ENCODE peak calls at places on chromosomes 13 and 19, in eight cellular contexts. A is IMR-90; D is GM12865; B is epithelial cell of esophagus; X is B cell; V is CD4-positive, alpha-beta T cell; H is adrenal gland; L is fibroblast of lung. Y is an unnamed sample.
A peak's percentile ranks its signal among the peaks of the same experiment; 100 is the strongest.

GRCh38 chr19:28864577-28865042 is 348.3 kb downstream of the UQCRFS1 start:
- DNase-seq in A (peak; percentile 7), D (no peak), L (no peak), B (no peak), V (no peak), X (no peak), H (peak; percentile 58), Y (no peak)

GRCh38 chr13:49759503-49759902 is 33.0 kb downstream of the KPNA3 start:
- DNase-seq in D (peak; percentile 22), A (no peak), H (no peak), L (no peak), B (no peak), X (no peak), V (no peak), Y (no peak)

GRCh38 chr13:98447881-98448641 is 128.8 kb downstream of the STK24 start:
- DNase-seq in L (no peak), D (peak; percentile 87), X (no peak), H (no peak), B (peak; percentile 63), A (no peak), V (no peak), Y (no peak)

GRCh38 chr13:112562786-112563383 is 25.1 kb downstream of the TUBGCP3 start:
- DNase-seq in L (no peak), H (no peak), X (no peak), A (no peak), B (no peak), D (no peak), V (no peak), Y (no peak)

GRCh38 chr19:12666305-12667048 is at the start of the genes MAN2B1 and WDR83:
- DNase-seq in D (peak; percentile 83), X (peak; percentile 74), B (peak; percentile 75), H (peak; percentile 72), A (peak; percentile 52), V (peak; percentile 61), L (peak; percentile 58), Y (peak; percentile 94)

GRCh38 chr13:84902243-84902642 is 897.0 kb downstream of the SLITRK6 start:
- DNase-seq in H (no peak), X (no peak), B (peak; percentile 9), D (no peak), V (no peak), L (no peak), A (no peak), Y (no peak)

GRCh38 chr13:60398949-60399589 is 2.0 kb downstream of the TDRD3 start:
- DNase-seq in X (no peak), B (no peak), H (no peak), D (no peak), L (peak; percentile 22), A (peak; percentile 43), V (no peak), Y (no peak)

GRCh38 chr19:18021121-18021755 is 13.3 kb downstream of the ARRDC2 start:
- DNase-seq in A (peak; percentile 88), H (peak; percentile 91), D (peak; percentile 61), L (peak; percentile 82), X (peak; percentile 84), B (peak; percentile 74), V (peak; percentile 83), Y (peak; percentile 40)

GRCh38 chr19:43532571-43532961 is 422 bp upstream of the ZNF575 start:
- DNase-seq in A (no peak), L (no peak), D (peak; percentile 87), B (no peak), V (no peak), X (no peak), H (peak; percentile 49), Y (peak; percentile 56)

GRCh38 chr13:23434431-23434830 is 929 bp upstream of the SACS start:
- DNase-seq in X (no peak), V (no peak), H (no peak), D (no peak), B (no peak), L (no peak), A (no peak), Y (no peak)

GRCh38 chr13:79936368-79937136 is 404.4 kb downstream of the SPRY2 start:
- DNase-seq in D (peak; percentile 2), X (no peak), L (peak; percentile 100), H (no peak), V (no peak), A (peak; percentile 100), B (peak; percentile 95), Y (no peak)

GRCh38 chr19:57437931-57438330 is 2.8 kb downstream of the ZNF749 start:
- DNase-seq in V (no peak), H (no peak), D (no peak), L (no peak), A (peak; percentile 18), X (no peak), B (peak; percentile 14), Y (no peak)

GRCh38 chr13:98289339-98289935 is 112.4 kb upstream of the RNF113B start:
- DNase-seq in A (no peak), B (no peak), L (peak; percentile 44), H (no peak), X (no peak), D (no peak), V (no peak), Y (no peak)

DNA sequence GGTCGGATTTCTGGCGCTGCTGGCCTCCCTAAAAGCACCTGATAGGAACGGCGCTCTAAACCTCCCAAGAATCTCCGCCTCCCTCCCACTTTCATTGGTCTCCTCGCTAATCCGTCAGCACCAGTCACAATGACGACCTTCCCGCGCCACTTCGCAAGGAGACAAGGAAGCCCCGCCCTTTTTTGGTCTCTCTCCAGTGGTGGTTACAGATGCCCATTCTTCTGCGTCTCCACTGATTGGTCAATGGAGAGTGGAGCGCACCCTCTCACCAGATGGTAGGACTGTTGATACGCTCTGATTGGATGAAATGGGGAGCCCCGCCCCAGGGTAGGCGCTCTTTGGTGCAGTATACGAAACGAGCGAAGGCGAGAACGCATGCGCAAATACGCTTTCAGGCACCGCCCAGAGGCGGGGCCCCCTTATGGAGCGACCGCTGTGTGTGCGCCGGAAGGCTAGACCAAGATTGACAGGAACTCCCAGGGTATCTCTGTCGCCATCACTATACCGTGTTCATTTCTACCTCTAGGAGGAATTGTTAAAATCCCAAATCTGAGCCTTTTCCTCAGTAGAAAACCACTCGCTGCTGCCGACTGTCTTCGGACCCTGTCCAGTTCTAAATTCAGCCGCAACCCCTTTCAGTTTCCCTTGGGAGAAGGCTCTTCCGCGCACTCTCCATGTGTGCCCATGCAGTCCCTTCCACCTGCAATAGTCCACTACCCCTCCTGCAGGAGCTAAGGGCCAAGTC is 617 bp upstream of the HNRNPL start:
- DNase-seq in D (peak; percentile 100), A (peak; percentile 100), H (peak; percentile 99), V (peak; percentile 97), X (peak; percentile 100), L (peak; percentile 100), B (peak; percentile 100), Y (peak; percentile 93)
- TF ChIP-seq CTCF in D (no peak), A (peak; percentile 15), H (peak; percentile 49), V (no peak), X (peak; percentile 14), L (no peak), B (no peak), Y (no peak)

GRCh38 chr13:29801737-29802305 is 48.6 kb downstream of the UBL3 start:
- DNase-seq in D (peak; percentile 27), X (no peak), H (no peak), V (no peak), B (no peak), L (no peak), A (peak; percentile 20), Y (no peak)
- TF ChIP-seq CTCF in D (peak; percentile 4), X (no peak), H (no peak), V (no peak), B (no peak), L (no peak), A (no peak), Y (peak; percentile 26)

DNA sequence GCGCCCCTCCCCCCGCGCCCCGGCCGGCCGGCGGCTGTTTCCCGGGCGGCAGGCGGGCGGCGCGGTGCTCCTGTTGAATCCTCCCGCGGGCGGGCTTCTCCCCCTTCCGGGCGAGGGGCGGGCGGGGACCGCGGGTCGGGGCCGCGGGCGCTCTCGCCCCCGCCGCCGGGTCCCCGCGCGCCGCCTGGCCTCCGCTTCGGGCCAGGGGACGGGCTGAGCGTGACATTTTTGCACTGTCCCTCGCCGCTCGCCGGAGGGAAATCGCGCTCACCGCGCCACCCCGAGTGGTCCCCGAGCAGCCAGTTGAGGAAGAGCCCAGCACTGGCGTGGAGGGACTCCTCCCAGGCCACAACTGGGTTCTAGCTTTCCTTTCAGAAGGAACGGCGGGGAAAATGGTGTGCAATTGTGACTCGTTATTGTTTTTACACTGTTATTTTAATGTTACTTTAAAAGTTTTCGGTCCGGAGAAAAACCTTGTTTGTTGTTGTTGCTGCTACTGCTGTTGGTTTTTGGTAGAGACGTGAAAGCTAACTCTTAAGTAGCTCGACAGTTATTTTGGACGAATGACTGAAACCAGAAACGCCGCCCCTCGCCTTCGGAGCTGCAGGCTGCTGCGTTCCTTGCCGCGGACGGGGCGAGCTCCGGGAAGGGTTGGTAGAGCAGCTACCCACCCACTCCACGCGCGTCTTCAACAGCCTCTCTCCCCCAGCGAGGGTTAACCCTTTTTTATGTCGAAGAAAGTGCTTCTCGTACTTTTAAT is 942 bp downstream of the PDS5B start:
- DNase-seq in X (peak; percentile 67), A (peak; percentile 62), V (peak; percentile 29), H (peak; percentile 84), D (peak; percentile 74), B (peak; percentile 52), L (peak; percentile 71), Y (peak; percentile 72)
- TF ChIP-seq CTCF in X (no peak), A (no peak), V (no peak), H (no peak), D (no peak), B (no peak), L (no peak), Y (peak; percentile 31)

GRCh38 chr19:10228925-10229324 is 2.2 kb downstream of the S1PR2 start:
- DNase-seq in X (peak; percentile 57), B (peak; percentile 53), A (peak; percentile 41), L (peak; percentile 30), D (peak; percentile 73), H (no peak), V (peak; percentile 22), Y (peak; percentile 62)

GRCh38 chr19:10230155-10230903 is 802 bp downstream of the S1PR2 start:
- DNase-seq in H (peak; percentile 43), X (no peak), L (peak; percentile 54), D (peak; percentile 52), V (peak; percentile 61), B (no peak), A (peak; percentile 58), Y (peak; percentile 57)

GRCh38 chr19:10228393-10228792 is 2.7 kb downstream of the S1PR2 start:
- DNase-seq in H (no peak), X (no peak), D (no peak), B (no peak), A (no peak), V (no peak), L (no peak), Y (no peak)

GRCh38 chr19:10231624-10232228 is 595 bp upstream of the S1PR2 start:
- DNase-seq in H (no peak), L (no peak), X (no peak), B (no peak), D (no peak), V (no peak), A (no peak), Y (no peak)

DNA sequence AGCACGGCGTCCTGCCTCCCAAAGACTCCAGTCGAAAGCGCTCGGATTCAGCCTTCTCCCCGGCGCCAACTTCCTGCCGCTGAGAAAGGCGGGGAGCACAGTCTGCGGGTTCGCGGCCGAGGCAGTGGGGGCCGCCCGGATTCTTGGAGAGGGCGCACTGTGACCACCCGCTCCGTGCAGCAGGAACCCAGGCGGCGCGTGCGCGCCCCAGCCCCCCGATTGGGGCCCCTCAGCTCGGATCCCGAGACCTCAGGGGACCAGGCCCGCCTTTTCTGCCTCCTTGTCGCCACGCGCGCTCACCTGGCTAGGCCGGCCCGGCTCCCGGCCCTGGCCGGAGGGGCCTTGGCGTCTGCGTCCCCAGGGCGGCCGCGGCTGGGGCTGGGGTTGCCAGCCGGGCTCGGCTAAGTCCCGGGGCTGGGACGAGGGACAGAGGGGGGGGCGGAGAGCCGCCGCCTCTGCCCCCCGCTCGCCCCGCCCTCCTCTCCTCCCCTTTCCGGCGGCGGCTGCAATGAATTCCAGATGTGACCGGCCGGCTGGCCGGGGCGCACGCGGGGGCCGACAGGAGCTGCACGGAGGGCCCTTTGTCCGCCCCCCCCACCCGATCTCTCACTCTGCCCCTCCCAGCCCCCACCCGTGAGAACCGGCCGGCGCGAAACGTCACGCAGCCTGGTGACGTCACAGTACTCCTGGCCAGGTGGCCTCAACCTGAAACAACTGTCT is at the start of gene S1PR2:
- DNase-seq in B (peak; percentile 55), X (peak; percentile 78), H (peak; percentile 67), V (peak; percentile 76), L (peak; percentile 60), A (peak; percentile 75), D (peak; percentile 92), Y (peak; percentile 88)
- TF ChIP-seq CTCF in B (no peak), X (no peak), H (no peak), V (no peak), L (no peak), A (no peak), D (peak; percentile 8), Y (no peak)